ENCODE peak calls at places on chromosomes 16 and 17, in nine cellular contexts. B is GM23248; C is colonic mucosa; U is activated effector memory CD4-positive, alpha-beta T cell treated with anti-CD3 and anti-CD28 coated beads, Interleukin-2, amount 50 U/mL, for 16 hours; K is kidney glomerular epithelial cell; W is choroid plexus epithelial cell; O is mucosa of descending colon; R is cortex of kidney; M is neural progenitor cell. L is an unnamed sample.

GRCh38 chr17:37342589-37342988 is 33.2 kb upstream of the C17orf78 start:
- DNase-seq in B (no peak), C (no peak), U (no peak), K (no peak), W (no peak), O (no peak), R (no peak), M (no peak), L (no peak)

GRCh38 chr17:63925615-63926014 is 6.5 kb downstream of the CD79B start:
- DNase-seq in B (no peak), C (no peak), U (no peak), K (no peak), W (no peak), O (no peak), R (no peak), M (no peak), L (no peak)

GRCh38 chr17:61411114-61411943 is 11.7 kb downstream of the TBX2 start:
- DNase-seq in B (peak; percentile 76), C (peak; percentile 54), U (peak; percentile 74), K (no peak), W (peak; percentile 61), O (peak; percentile 44), R (no peak), M (peak; percentile 87), L (peak; percentile 74)

GRCh38 chr17:78020717-78021108 is 62.2 kb downstream of the TNRC6C start:
- DNase-seq in B (peak; percentile 19), C (no peak), U (no peak), K (no peak), W (no peak), O (no peak), R (no peak), M (no peak), L (no peak)

GRCh38 chr16:8739989-8740704 is 57.3 kb downstream of the TMEM186 start:
- DNase-seq in B (no peak), C (no peak), U (no peak), K (no peak), W (no peak), O (peak; percentile 7), R (no peak), M (no peak), L (no peak)

GRCh38 chr17:61130320-61130719 is 269.3 kb upstream of the TBX2 start:
- DNase-seq in B (no peak), C (no peak), U (no peak), K (no peak), W (no peak), O (no peak), R (no peak), M (no peak), L (no peak)

GRCh38 chr16:396605-397004 is 394 bp upstream of the NME4 start:
- DNase-seq in B (peak; percentile 89), C (no peak), U (no peak), K (no peak), W (peak; percentile 50), O (no peak), R (no peak), M (peak; percentile 75), L (peak; percentile 65)

GRCh38 chr17:36703860-36704266 is 102.5 kb downstream of the MRM1 start:
- DNase-seq in B (peak; percentile 46), C (peak; percentile 47), U (peak; percentile 82), K (no peak), W (peak; percentile 37), O (peak; percentile 52), R (no peak), M (peak; percentile 94), L (peak; percentile 82)

GRCh38 chr17:3903051-3903825 is 10.4 kb upstream of the CAMKK1 start:
- DNase-seq in B (no peak), C (no peak), U (no peak), K (no peak), W (no peak), O (no peak), R (no peak), M (no peak), L (no peak)

GRCh38 chr17:51869387-51869786 is 289.1 kb downstream of the CA10 start:
- DNase-seq in B (peak; percentile 18), C (peak; percentile 31), U (no peak), K (no peak), W (peak; percentile 4), O (peak; percentile 57), R (no peak), M (peak; percentile 84), L (peak; percentile 49)

GRCh38 chr16:17364319-17365210 is 106.2 kb downstream of the XYLT1 start:
- DNase-seq in B (peak; percentile 96), C (no peak), U (peak; percentile 77), K (peak; percentile 6), W (peak; percentile 75), O (no peak), R (no peak), M (no peak), L (peak; percentile 75)

GRCh38 chr17:7041607-7042506 is 2.0 kb downstream of the SLC16A11 start:
- DNase-seq in B (no peak), C (no peak), U (peak; percentile 73), K (no peak), W (no peak), O (no peak), R (no peak), M (peak; percentile 45), L (no peak)

GRCh38 chr17:76871668-76872067 is 3.5 kb downstream of the MGAT5B start:
- DNase-seq in B (no peak), C (no peak), U (no peak), K (no peak), W (no peak), O (no peak), R (no peak), M (no peak), L (no peak)

GRCh38 chr16:6446370-6446769 is 886.3 kb upstream of the RBFOX1 start:
- DNase-seq in B (no peak), C (no peak), U (no peak), K (no peak), W (no peak), O (peak; percentile 2), R (no peak), M (no peak), L (no peak)

GRCh38 chr16:1291576-1291974 is 17.9 kb upstream of the UBE2I start:
- DNase-seq in B (no peak), C (no peak), U (no peak), K (no peak), W (no peak), O (no peak), R (no peak), M (no peak), L (no peak)

GRCh38 chr17:36486204-36487194 is at the start of gene ZNHIT3:
- DNase-seq in B (peak; percentile 99), C (peak; percentile 94), U (peak; percentile 96), K (peak; percentile 86), W (peak; percentile 97), O (peak; percentile 97), R (no peak), M (peak; percentile 98), L (peak; percentile 97)

GRCh38 chr16:28165549-28166046 is 46.2 kb downstream of the XPO6 start:
- DNase-seq in B (no peak), C (no peak), U (no peak), K (no peak), W (no peak), O (no peak), R (no peak), M (no peak), L (no peak)

GRCh38 chr16:11533588-11533987 is 53.1 kb downstream of the LITAF start:
- DNase-seq in B (no peak), C (no peak), U (no peak), K (no peak), W (no peak), O (no peak), R (no peak), M (no peak), L (no peak)

GRCh38 chr17:73639322-73639721 is 4.9 kb downstream of the SDK2 start:
- DNase-seq in B (peak; percentile 43), C (no peak), U (no peak), K (no peak), W (no peak), O (no peak), R (no peak), M (no peak), L (peak; percentile 34)

GRCh38 chr17:2094891-2095535 is 40.1 kb downstream of the HIC1 start:
- DNase-seq in B (peak; percentile 77), C (no peak), U (no peak), K (no peak), W (peak; percentile 92), O (no peak), R (no peak), M (peak; percentile 56), L (peak; percentile 89)

GRCh38 chr17:81912441-81913309 is 1.5 kb upstream of the PCYT2 start:
- DNase-seq in B (no peak), C (no peak), U (no peak), K (no peak), W (no peak), O (no peak), R (no peak), M (no peak), L (no peak)

GRCh38 chr17:59366773-59367656 is 35.6 kb downstream of the YPEL2 start:
- DNase-seq in B (peak; percentile 67), C (peak; percentile 88), U (no peak), K (peak; percentile 79), W (peak; percentile 82), O (peak; percentile 81), R (no peak), M (no peak), L (peak; percentile 75)

GRCh38 chr16:66904846-66905632 is 13.6 kb downstream of the CDH16 start:
- DNase-seq in B (no peak), C (no peak), U (no peak), K (no peak), W (no peak), O (no peak), R (no peak), M (no peak), L (no peak)

GRCh38 chr17:42132941-42133340 is 10.3 kb downstream of the HSPB9 start:
- DNase-seq in B (peak; percentile 95), C (peak; percentile 77), U (no peak), K (peak; percentile 83), W (peak; percentile 69), O (peak; percentile 77), R (no peak), M (no peak), L (peak; percentile 95)

GRCh38 chr17:38864636-38865398 is 5.0 kb upstream of the LASP1 start:
- DNase-seq in B (peak; percentile 45), C (no peak), U (no peak), K (no peak), W (peak; percentile 78), O (peak; percentile 30), R (no peak), M (peak; percentile 53), L (no peak)

GRCh38 chr17:4293572-4293971 is 29.8 kb upstream of the ANKFY1 start:
- DNase-seq in B (no peak), C (no peak), U (no peak), K (no peak), W (no peak), O (no peak), R (no peak), M (no peak), L (no peak)

GRCh38 chr17:82639628-82640027 is 8.6 kb downstream of the WDR45B start:
- DNase-seq in B (no peak), C (no peak), U (no peak), K (no peak), W (no peak), O (no peak), R (no peak), M (no peak), L (no peak)

L was measured in astrocyte of the hippocampus.